ENCODE peak calls at places on chromosomes 16 and 17, in ten cellular contexts. B is mammary epithelial cell; F is ovary; J is CD8-positive, alpha-beta T cell; L is heart left ventricle; A is IMR-90; H is thoracic aorta; U is uterus; Y is heart right ventricle; T is HCT116. C is an unnamed sample. For H3K4me1, the result is how much of the 10 kb centered on the place peaks cover.

GRCh38 chr16:49492896-49493620 is 119.5 kb downstream of the C16orf78 start:
- DNase-seq in F (no peak), B (no peak), H (no peak), Y (no peak), U (no peak), J (no peak), L (no peak), T (no peak), A (no peak), C (peak)

GRCh38 chr16:84758627-84759026 is 58.8 kb downstream of the USP10 start:
- DNase-seq in B (no peak), H (no peak), J (no peak), Y (no peak), F (no peak), T (no peak), U (no peak), L (no peak), A (no peak), C (no peak)

GRCh38 chr16:57091990-57092785 is at the start of gene CPNE2:
- DNase-seq in F (peak), T (no peak), Y (peak), B (no peak), H (no peak), A (peak), U (peak), L (peak), J (no peak), C (peak)

GRCh38 chr17:66343531-66344078 is 41.2 kb downstream of the PRKCA start:
- DNase-seq in B (no peak), A (no peak), L (no peak), F (no peak), J (no peak), Y (no peak), U (no peak), H (no peak), T (no peak), C (no peak)

GRCh38 chr16:27426423-27427408 is 24.7 kb downstream of the IL21R start:
- DNase-seq in F (peak), A (peak), T (peak), L (no peak), J (peak), Y (peak), U (no peak), B (peak), H (no peak), C (no peak)

GRCh38 chr17:69880591-69881112 is 194.4 kb upstream of the KCNJ16 start:
- DNase-seq in Y (no peak), B (no peak), U (no peak), H (no peak), J (no peak), F (no peak), A (no peak), T (no peak), L (no peak), C (no peak)

GRCh38 chr17:73591278-73592078 is 52.8 kb downstream of the SDK2 start:
- DNase-seq in H (no peak), T (no peak), Y (no peak), U (no peak), A (no peak), J (peak), L (no peak), F (no peak), B (no peak), C (no peak)

GRCh38 chr17:9209781-9210370 is 188.6 kb downstream of the NTN1 start:
- DNase-seq in H (no peak), L (no peak), Y (no peak), A (no peak), J (no peak), F (no peak), B (no peak), T (no peak), U (no peak), C (no peak)

GRCh38 chr17:37752482-37752881 is 7.6 kb upstream of the HNF1B start:
- DNase-seq in B (peak), J (no peak), T (no peak), A (peak), U (no peak), L (no peak), Y (no peak), F (no peak), H (no peak), C (no peak)

GRCh38 chr17:68987966-68988365 is 32.8 kb upstream of the ABCA8 start:
- DNase-seq in F (no peak), T (no peak), B (no peak), H (no peak), U (no peak), A (no peak), Y (no peak), J (no peak), L (no peak), C (no peak)

GRCh38 chr16:3880623-3881498 is at the start of gene CREBBP:
- DNase-seq in A (peak), T (peak), Y (peak), F (peak), L (peak), B (peak), H (peak), U (peak), J (peak), C (peak)

GRCh38 chr17:42155614-42156045 is 841 bp upstream of the RAB5C start:
- DNase-seq in A (no peak), J (no peak), Y (no peak), B (no peak), T (no peak), U (no peak), L (no peak), F (no peak), H (no peak), C (no peak)

GRCh38 chr17:78397681-78398101 is 19.2 kb downstream of the PGS1 start:
- DNase-seq in B (peak), L (no peak), Y (peak), H (peak), T (no peak), U (no peak), J (no peak), A (peak), F (no peak), C (no peak)

GRCh38 chr17:62793919-62794665 is 14.0 kb downstream of the MARCHF10 start:
- DNase-seq in T (no peak), B (no peak), H (no peak), J (no peak), L (no peak), A (no peak), F (no peak), Y (no peak), U (no peak), C (no peak)

GRCh38 chr17:17724307-17724921 is 43.2 kb downstream of the RAI1 start:
- DNase-seq in U (no peak), T (no peak), J (no peak), F (peak), L (peak), H (no peak), A (peak), B (no peak), Y (peak), C (no peak)

GRCh38 chr16:88732172-88732960 is 26.1 kb downstream of the CTU2 start:
- DNase-seq in F (no peak), L (no peak), T (no peak), A (no peak), U (no peak), Y (no peak), B (no peak), H (no peak), J (no peak), C (no peak)

GRCh38 chr17:17841620-17842025 is 4.8 kb upstream of the SREBF1 start:
- DNase-seq in B (no peak), J (no peak), H (no peak), F (peak), Y (peak), L (no peak), T (no peak), A (no peak), U (no peak), C (peak)

GRCh38 chr17:34269969-34270368 is at the start of gene CCL7:
- DNase-seq in U (no peak), A (peak), F (no peak), T (no peak), Y (no peak), B (no peak), J (no peak), H (no peak), L (no peak), C (no peak)

GRCh38 chr16:4314532-4315184 is 1.2 kb upstream of the GLIS2 start:
- DNase-seq in H (no peak), F (peak), B (peak), L (no peak), Y (no peak), U (no peak), A (peak), T (peak), J (peak), C (no peak)

GRCh38 chr17:66727634-66728570 is 107.0 kb upstream of the CACNG5 start:
- DNase-seq in U (peak), Y (peak), T (peak), F (peak), A (peak), H (no peak), B (peak), L (no peak), J (no peak), C (peak)

GRCh38 chr16:27436065-27436464 is 34.1 kb downstream of the IL21R start:
- DNase-seq in U (peak), F (peak), L (no peak), B (no peak), J (peak), A (no peak), T (no peak), H (no peak), Y (peak), C (no peak)

GRCh38 chr17:36188891-36189306 is 7.7 kb downstream of the CCL3L1 start:
- DNase-seq in U (no peak), T (no peak), B (no peak), Y (peak), L (no peak), J (peak), F (no peak), A (no peak), H (no peak), C (peak)

GRCh38 chr17:29617125-29617480 is 5.6 kb downstream of the CORO6 start:
- DNase-seq in U (no peak), H (no peak), F (peak), Y (peak), B (no peak), L (peak), T (peak), A (peak), J (peak), C (peak)

GRCh38 chr17:29616300-29617048 is 6.2 kb downstream of the CORO6 start:
- DNase-seq in F (no peak), J (no peak), H (no peak), A (no peak), L (no peak), Y (no peak), U (no peak), B (no peak), T (no peak), C (no peak)

GRCh38 chr17:29614345-29615047 is 8.2 kb downstream of the CORO6 start:
- DNase-seq in T (no peak), H (no peak), B (no peak), J (no peak), U (no peak), Y (no peak), L (no peak), A (no peak), F (no peak), C (no peak)

GRCh38 chr17:29615048-29615385 is 7.7 kb downstream of the CORO6 start:
- DNase-seq in A (no peak), Y (no peak), F (no peak), J (peak), T (no peak), B (no peak), H (no peak), U (no peak), L (no peak), C (peak)

GRCh38 chr17:29615492-29616299 is 7.0 kb downstream of the CORO6 start:
- DNase-seq in H (peak), L (peak), U (peak), F (peak), Y (peak), T (no peak), A (peak), J (peak), B (peak), C (peak)
- H3K4me1 ChIP-seq in H (half or more), L (under half), U (under half), F (under half), Y (half or more), T (half or more), A (under half), J (half or more), B (under half), C (half or more)

GRCh38 chr16:6692874-6693273 is 639.8 kb upstream of the RBFOX1 start:
- DNase-seq in T (no peak), U (no peak), A (no peak), Y (no peak), H (no peak), L (no peak), F (no peak), J (no peak), B (no peak), C (no peak)
- TF ChIP-seq CTCF in T (no peak), U (no peak), A (no peak), Y (no peak), H (no peak), L (no peak), F (no peak), J (no peak), B (no peak), C (no peak)

DNA sequence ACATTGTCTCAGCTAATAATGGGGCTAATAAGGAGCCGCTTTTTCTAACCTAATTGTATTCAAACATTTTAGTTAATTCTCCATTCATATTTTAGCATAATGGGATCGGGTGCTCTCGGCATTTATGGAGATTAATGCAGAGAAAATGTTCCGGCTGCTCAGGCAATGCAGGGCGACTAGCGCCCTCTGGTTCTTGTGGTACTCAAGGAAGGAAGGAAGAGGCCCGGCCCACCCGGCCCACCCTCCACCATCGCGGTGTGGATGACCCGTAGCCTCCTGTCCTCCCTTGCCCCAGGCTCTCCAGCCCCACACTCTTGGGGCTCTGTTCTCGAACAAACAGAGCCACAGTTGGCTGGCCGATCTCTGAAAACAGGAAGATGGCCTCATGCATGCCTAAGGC is 21.1 kb upstream of the ABCC3 start:
- DNase-seq in T (no peak), U (no peak), F (no peak), B (no peak), Y (no peak), L (no peak), H (no peak), J (no peak), A (no peak), C (no peak)
- H3K27ac ChIP-seq in T (no peak), U (no peak), F (no peak), B (no peak), Y (no peak), L (no peak), H (no peak), J (no peak), A (no peak), C (no peak)

GRCh38 chr17:67818110-67819002 is 6.9 kb upstream of the BPTF start:
- DNase-seq in L (no peak), H (no peak), A (no peak), Y (no peak), B (no peak), J (peak), U (no peak), T (no peak), F (no peak), C (no peak)
- H3K4me1 ChIP-seq in L (under half), H (under half), A (under half), Y (under half), B (under half), J (under half), U (under half), T (under half), F (under half), C (under half)

GRCh38 chr17:81230043-81230820 is 7.5 kb upstream of the CEP131 start:
- DNase-seq in A (no peak), L (no peak), B (no peak), F (no peak), H (no peak), T (no peak), Y (no peak), J (no peak), U (no peak), C (no peak)
- TF ChIP-seq CTCF in A (peak), L (peak), B (peak), F (no peak), H (no peak), T (peak), Y (no peak), J (no peak), U (no peak), C (peak)

DNA sequence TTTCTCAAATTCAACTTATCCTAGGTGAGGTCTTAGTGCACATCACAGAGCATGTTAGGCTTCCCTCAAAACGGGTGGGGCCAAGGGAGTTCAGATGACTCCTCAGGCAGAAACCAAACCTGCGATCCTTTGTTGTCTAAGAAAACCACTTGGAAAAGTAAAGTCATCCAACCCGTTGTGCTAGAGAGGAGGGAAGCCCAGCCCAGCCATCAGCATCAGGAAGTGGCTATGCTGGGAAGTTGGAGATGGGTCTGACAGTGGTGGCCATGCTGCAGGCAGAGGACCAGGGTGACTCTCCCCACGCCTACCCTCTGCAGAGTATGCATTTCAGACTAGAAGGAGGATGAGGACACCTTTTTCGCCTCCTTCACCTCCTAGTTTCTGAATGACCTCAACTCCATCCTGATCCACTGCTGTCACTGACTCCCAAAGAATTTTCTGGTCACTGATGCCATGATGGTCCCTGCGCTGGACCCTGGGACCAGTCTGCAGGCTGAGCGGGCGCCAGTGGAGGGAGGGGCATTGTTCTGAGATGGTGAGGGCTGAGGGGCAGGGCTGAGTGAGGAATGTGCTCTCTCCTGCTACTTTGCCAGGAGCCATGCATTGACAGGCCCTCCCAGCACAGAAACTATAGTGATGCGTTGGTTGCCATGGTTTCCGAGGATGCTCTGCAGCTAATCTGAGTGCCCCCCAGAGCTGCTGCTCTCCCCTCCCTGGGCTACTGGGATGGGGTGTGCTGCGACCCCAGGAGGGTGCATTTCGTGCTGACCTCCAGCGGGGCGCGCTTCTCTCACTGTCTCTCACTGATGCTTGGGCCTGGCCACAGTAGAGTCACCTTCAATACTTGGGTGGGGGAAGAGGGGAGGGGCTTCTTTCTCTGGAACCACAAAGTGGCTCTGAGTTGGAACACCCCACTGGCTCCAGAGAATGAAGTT is 20.4 kb downstream of the ALOX12B start:
- DNase-seq in H (no peak), A (no peak), B (peak), J (no peak), F (no peak), U (no peak), Y (no peak), T (no peak), L (no peak), C (peak)
- H3K27ac ChIP-seq in H (no peak), A (no peak), B (no peak), J (no peak), F (no peak), U (no peak), Y (no peak), T (no peak), L (no peak), C (no peak)

GRCh38 chr16:1993731-1994131 is 4.0 kb downstream of the SYNGR3 start:
- DNase-seq in L (no peak), T (no peak), Y (no peak), F (peak), B (peak), A (peak), U (no peak), J (no peak), H (no peak), C (peak)
- H3K4me1 ChIP-seq in L (under half), T (under half), Y (under half), F (under half), B (under half), A (under half), U (under half), J (under half), H (under half), C (under half)

DNA sequence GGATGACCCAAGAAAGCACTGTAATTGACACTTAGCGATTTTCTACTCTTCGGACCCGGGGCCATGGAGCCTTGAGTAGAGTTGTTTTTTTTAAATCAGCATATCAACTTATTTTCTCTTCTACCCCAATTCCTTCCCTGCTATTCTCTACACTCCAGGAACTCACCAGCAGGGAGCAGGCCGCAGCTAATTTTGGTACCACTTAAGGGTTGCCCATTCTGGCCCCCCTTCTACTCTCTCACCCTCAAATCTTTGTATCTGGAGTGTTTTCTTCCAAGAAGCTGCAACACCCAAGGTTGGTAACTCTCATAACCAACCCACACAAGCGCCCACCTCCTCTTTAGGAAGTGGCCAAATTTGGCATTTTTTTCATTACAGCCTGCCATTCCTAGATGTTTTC is 5.5 kb upstream of the ERAL1 start:
- DNase-seq in B (no peak), U (no peak), H (no peak), A (no peak), T (no peak), F (no peak), L (no peak), J (no peak), Y (no peak), C (peak)
- TF ChIP-seq CTCF in B (peak), U (no peak), H (no peak), A (peak), T (peak), F (no peak), L (no peak), J (no peak), Y (no peak), C (no peak)

GRCh38 chr17:57906910-57907309 is 48.3 kb downstream of the CUEDC1 start:
- DNase-seq in Y (no peak), J (no peak), A (no peak), B (no peak), T (no peak), L (peak), F (no peak), H (no peak), U (no peak), C (no peak)
- H3K27ac ChIP-seq in Y (peak), J (no peak), A (no peak), B (no peak), T (peak), L (no peak), F (no peak), H (no peak), U (no peak), C (no peak)

C was measured in lower lobe of right lung.